ENCODE peak calls at places on chromosomes 4 and X, in eight cellular contexts. X is NCI-H1105, R is H9, D is type B pancreatic cell, G is T1000, K is nephron progenitor cell, E is occipital lobe, W is M059J. H is an unnamed sample.

GRCh38 chr4:78155616-78156105 is 98.5 kb downstream of the FRAS1 start:
- DNase-seq in X (no peak), R (no peak), D (no peak), G (no peak), K (no peak), E (no peak), W (peak), H (no peak)

GRCh38 chrX:129461801-129462456 is 61.4 kb downstream of the SMARCA1 start:
- DNase-seq in X (no peak), R (no peak), D (no peak), G (no peak), K (no peak), E (no peak), W (no peak), H (no peak)

GRCh38 chrX:138748480-138748879 is 37.0 kb upstream of the FGF13 start:
- DNase-seq in X (no peak), R (no peak), D (no peak), G (no peak), K (no peak), E (no peak), W (peak), H (no peak)

GRCh38 chrX:11702965-11703631 is 37.4 kb upstream of the ARHGAP6 start:
- DNase-seq in X (no peak), R (no peak), D (no peak), G (no peak), K (no peak), E (no peak), W (no peak), H (no peak)

GRCh38 chrX:47649302-47649701 is 1.1 kb downstream of the ELK1 start:
- DNase-seq in X (no peak), R (no peak), D (no peak), G (no peak), K (no peak), E (no peak), W (no peak), H (no peak)

GRCh38 chr4:122003335-122003734 is 51.5 kb upstream of the TRPC3 start:
- DNase-seq in X (no peak), R (peak), D (no peak), G (no peak), K (peak), E (no peak), W (peak), H (peak)

GRCh38 chr4:1249731-1250526 is 999 bp upstream of the CTBP1 start:
- DNase-seq in X (no peak), R (peak), D (peak), G (peak), K (no peak), E (no peak), W (peak), H (no peak)

GRCh38 chrX:14963447-14964236 is 90.4 kb downstream of the MOSPD2 start:
- DNase-seq in X (no peak), R (no peak), D (no peak), G (no peak), K (no peak), E (no peak), W (peak), H (no peak)

GRCh38 chrX:26851981-26852380 is 611.2 kb downstream of the PPP4R3C start:
- DNase-seq in X (no peak), R (no peak), D (no peak), G (no peak), K (no peak), E (no peak), W (peak), H (no peak)

GRCh38 chr4:33780952-33781655 is 2463.2 kb downstream of the ARAP2 start:
- DNase-seq in X (no peak), R (no peak), D (no peak), G (no peak), K (no peak), E (no peak), W (peak), H (no peak)

GRCh38 chr4:10296730-10297129 is 160.5 kb downstream of the ZNF518B start:
- DNase-seq in X (no peak), R (no peak), D (no peak), G (no peak), K (no peak), E (peak), W (peak), H (no peak)

GRCh38 chrX:55593296-55593695 is 29.9 kb upstream of the FOXR2 start:
- DNase-seq in X (no peak), R (no peak), D (no peak), G (no peak), K (no peak), E (no peak), W (no peak), H (no peak)

GRCh38 chrX:80174925-80175574 is 160.5 kb downstream of the TBX22 start:
- DNase-seq in X (no peak), R (no peak), D (no peak), G (no peak), K (no peak), E (no peak), W (no peak), H (no peak)

GRCh38 chr4:142961866-142962265 is 115.8 kb upstream of the INPP4B start:
- DNase-seq in X (no peak), R (no peak), D (no peak), G (no peak), K (no peak), E (no peak), W (no peak), H (no peak)

GRCh38 chrX:50770702-50771101 is 43.3 kb downstream of the SHROOM4 start:
- DNase-seq in X (no peak), R (no peak), D (no peak), G (no peak), K (no peak), E (no peak), W (peak), H (no peak)

GRCh38 chr4:128854433-128854832 is 44.9 kb downstream of the JADE1 start:
- DNase-seq in X (no peak), R (no peak), D (no peak), G (no peak), K (no peak), E (no peak), W (no peak), H (no peak)

GRCh38 chrX:18149454-18149853 is 71.2 kb downstream of the BEND2 start:
- DNase-seq in X (no peak), R (no peak), D (no peak), G (no peak), K (no peak), E (no peak), W (no peak), H (no peak)

GRCh38 chrX:21960569-21960968 is 20.1 kb downstream of the SMS start:
- DNase-seq in X (no peak), R (no peak), D (no peak), G (no peak), K (no peak), E (no peak), W (no peak), H (no peak)

GRCh38 chrX:66760648-66761047 is 121.8 kb upstream of the EDA2R start:
- DNase-seq in X (no peak), R (no peak), D (no peak), G (no peak), K (no peak), E (no peak), W (peak), H (no peak)

GRCh38 chr4:115923152-115923551 is 809.7 kb upstream of the NDST4 start:
- DNase-seq in X (no peak), R (no peak), D (no peak), G (no peak), K (no peak), E (no peak), W (no peak), H (no peak)

GRCh38 chrX:64204701-64205440 is 637 bp downstream of the AMER1 start:
- DNase-seq in X (peak), R (peak), D (peak), G (no peak), K (peak), E (peak), W (peak), H (peak)

GRCh38 chrX:13398073-13398823 is 78.4 kb upstream of the ATXN3L start:
- DNase-seq in X (no peak), R (no peak), D (no peak), G (peak), K (no peak), E (no peak), W (peak), H (no peak)

GRCh38 chr4:41594439-41594838 is 56.5 kb downstream of the LIMCH1 start:
- DNase-seq in X (no peak), R (no peak), D (no peak), G (no peak), K (no peak), E (peak), W (peak), H (no peak)

GRCh38 chrX:155334486-155335316 is at the start of gene CLIC2:
- DNase-seq in X (peak), R (no peak), D (no peak), G (no peak), K (no peak), E (peak), W (peak), H (no peak)

GRCh38 chr4:112604590-112604989 is 32.1 kb downstream of the ZGRF1 start:
- DNase-seq in X (peak), R (no peak), D (no peak), G (no peak), K (peak), E (peak), W (peak), H (peak)

GRCh38 chrX:31132803-31133202 is 61.0 kb upstream of the FTHL17 start:
- DNase-seq in X (no peak), R (no peak), D (no peak), G (no peak), K (no peak), E (no peak), W (no peak), H (no peak)

GRCh38 chrX:138298268-138298667 is 413.2 kb downstream of the FGF13 start:
- DNase-seq in X (peak), R (no peak), D (no peak), G (no peak), K (no peak), E (no peak), W (no peak), H (no peak)

GRCh38 chr4:67765401-67765800 is 11.2 kb upstream of the GNRHR start:
- DNase-seq in X (no peak), R (no peak), D (no peak), G (no peak), K (no peak), E (no peak), W (no peak), H (no peak)

GRCh38 chr4:24794111-24794860 is 1.1 kb upstream of the SOD3 start:
- DNase-seq in X (no peak), R (no peak), D (no peak), G (no peak), K (no peak), E (no peak), W (peak), H (no peak)

H was measured in glutamatergic neuron.